ENCODE peak calls at places on chromosomes 7 and 10, in six cellular contexts. V is A549, W is cardiac muscle cell, M is tibial artery, J is heart left ventricle, Z is Panc1. I is an unnamed sample.
A peak's percentile ranks its signal among the peaks of the same experiment; 100 is the strongest.

GRCh38 chr7:1925973-1926907 is 256.2 kb downstream of the ELFN1 start:
- DNase-seq in W (no peak), M (no peak), J (no peak), V (no peak), Z (no peak), I (no peak)

GRCh38 chr10:103854687-103855423 is 521 bp downstream of the SH3PXD2A start:
- DNase-seq in V (peak; percentile 51), M (peak; percentile 75), W (peak; percentile 70), Z (no peak), J (peak; percentile 76), I (no peak)

GRCh38 chr7:1050254-1050906 is 6.0 kb downstream of the GPR146 start:
- DNase-seq in V (no peak), Z (no peak), M (no peak), W (no peak), J (no peak), I (no peak)

GRCh38 chr10:102856758-102857424 is 2.8 kb downstream of the BORCS7 start:
- DNase-seq in W (no peak), V (no peak), M (no peak), J (no peak), Z (no peak), I (no peak)

GRCh38 chr7:27160147-27160545 is 3.7 kb upstream of the HOXA7 start:
- DNase-seq in W (no peak), V (no peak), Z (no peak), J (peak; percentile 24), M (peak; percentile 71), I (no peak)

GRCh38 chr7:92809397-92810241 is 26.8 kb downstream of the CDK6 start:
- DNase-seq in Z (peak; percentile 92), W (peak; percentile 77), V (peak; percentile 74), J (peak; percentile 66), M (peak; percentile 68), I (peak; percentile 69)

GRCh38 chr7:133230591-133231194 is 22.2 kb upstream of the EXOC4 start:
- DNase-seq in J (no peak), Z (peak; percentile 67), W (peak; percentile 66), V (peak; percentile 25), M (no peak), I (no peak)

GRCh38 chr10:33116293-33116697 is 158.3 kb upstream of the ITGB1 start:
- DNase-seq in J (no peak), V (no peak), Z (no peak), W (peak; percentile 70), M (no peak), I (no peak)

GRCh38 chr7:17679427-17679826 is 260.9 kb downstream of the SNX13 start:
- DNase-seq in W (no peak), V (no peak), Z (no peak), J (peak; percentile 42), M (no peak), I (no peak)

GRCh38 chr7:12756841-12757240 is 69.4 kb downstream of the ARL4A start:
- DNase-seq in W (no peak), J (no peak), M (no peak), Z (no peak), V (no peak), I (no peak)

GRCh38 chr10:113625461-113626186 is 38.2 kb downstream of the NRAP start:
- DNase-seq in V (no peak), W (no peak), Z (no peak), M (no peak), J (no peak), I (no peak)

GRCh38 chr10:44995914-44996633 is 4.6 kb upstream of the ZNF22 start:
- DNase-seq in W (peak; percentile 72), V (no peak), M (peak; percentile 94), Z (no peak), J (peak; percentile 76), I (peak; percentile 87)

GRCh38 chr10:125155101-125155500 is 5.3 kb downstream of the CTBP2 start:
- DNase-seq in Z (no peak), W (no peak), V (no peak), M (no peak), J (no peak), I (no peak)

GRCh38 chr10:99859585-99859984 is 77.1 kb downstream of the ABCC2 start:
- DNase-seq in M (no peak), W (peak; percentile 55), V (no peak), J (no peak), Z (no peak), I (no peak)

GRCh38 chr7:34207810-34208209 is 302.5 kb downstream of the BMPER start:
- DNase-seq in Z (no peak), J (no peak), M (no peak), V (no peak), W (no peak), I (no peak)

GRCh38 chr7:5248201-5248885 is 34.4 kb upstream of the SLC29A4 start:
- DNase-seq in V (no peak), W (no peak), Z (no peak), J (peak; percentile 63), M (no peak), I (no peak)

GRCh38 chr10:69407621-69408301 is 9.0 kb downstream of the TACR2 start:
- DNase-seq in V (peak; percentile 58), M (no peak), J (no peak), Z (no peak), W (peak; percentile 54), I (no peak)
- TF ChIP-seq CTCF in V (peak; percentile 64), M (no peak), J (no peak), Z (peak; percentile 62), W (peak; percentile 24), I (no peak)

GRCh38 chr10:22633528-22633927 is 80.8 kb downstream of the PIP4K2A start:
- DNase-seq in Z (no peak), V (no peak), J (no peak), M (no peak), W (no peak), I (no peak)

GRCh38 chr10:22630229-22631174 is 83.9 kb downstream of the PIP4K2A start:
- DNase-seq in W (no peak), J (no peak), V (no peak), Z (no peak), M (no peak), I (no peak)

GRCh38 chr10:22633106-22633505 is 81.3 kb downstream of the PIP4K2A start:
- DNase-seq in Z (no peak), M (no peak), J (no peak), W (no peak), V (no peak), I (no peak)

GRCh38 chr10:22631185-22631584 is 83.2 kb downstream of the PIP4K2A start:
- DNase-seq in V (no peak), M (no peak), Z (no peak), J (no peak), W (no peak), I (no peak)

GRCh38 chr10:22631646-22632278 is 82.6 kb downstream of the PIP4K2A start:
- DNase-seq in V (no peak), M (no peak), Z (no peak), J (no peak), W (no peak), I (no peak)
- H3K4me1 ChIP-seq in V (peaks cover 19% of the 10 kb centered on the region), M (peaks cover 42% of the 10 kb centered on the region), Z (peaks cover 19% of the 10 kb centered on the region), J (peaks cover 13% of the 10 kb centered on the region), W (peaks cover 10% of the 10 kb centered on the region), I (no peaks in the 10 kb centered on the region)

GRCh38 chr7:151076863-151077704 is 3.5 kb downstream of the FASTK start:
- DNase-seq in M (no peak), W (no peak), J (no peak), Z (no peak), V (peak; percentile 70), I (no peak)
- TF ChIP-seq CTCF in M (no peak), W (peak; percentile 33), J (no peak), Z (no peak), V (no peak), I (no peak)

DNA sequence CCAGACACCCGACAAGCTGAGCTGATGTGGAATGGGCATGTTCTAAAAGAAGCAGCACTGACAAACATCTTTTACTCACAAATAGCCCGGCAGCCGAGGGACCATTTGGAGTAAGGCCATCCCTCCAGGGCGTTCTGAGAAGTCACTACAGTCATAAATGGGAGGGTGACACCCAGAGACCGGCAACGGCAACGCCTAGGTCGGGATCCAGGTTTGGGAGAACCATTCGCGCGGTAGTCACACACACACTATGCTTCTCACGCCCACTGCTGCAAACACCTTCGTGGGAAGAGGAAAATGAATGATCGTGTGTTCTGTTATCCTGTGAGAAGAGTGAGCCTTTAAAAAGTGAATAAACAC is 9.8 kb downstream of the TNS3 start:
- DNase-seq in M (no peak), W (no peak), Z (no peak), V (no peak), J (peak; percentile 56), I (no peak)
- H3K4me1 ChIP-seq in M (peaks cover 90% of the 10 kb centered on the region), W (peaks cover 8% of the 10 kb centered on the region), Z (peaks cover 95% of the 10 kb centered on the region), V (peaks cover 99% of the 10 kb centered on the region), J (peaks cover 52% of the 10 kb centered on the region), I (peaks cover 31% of the 10 kb centered on the region)

GRCh38 chr7:117325836-117326235 is 3.0 kb upstream of the WNT2 start:
- DNase-seq in M (no peak), Z (no peak), W (no peak), V (no peak), J (no peak), I (no peak)

GRCh38 chr7:117323585-117323876 is 673 bp upstream of the WNT2 start:
- DNase-seq in J (no peak), Z (no peak), W (no peak), M (no peak), V (no peak), I (no peak)

GRCh38 chr7:117324940-117325339 is 2.1 kb upstream of the WNT2 start:
- DNase-seq in J (no peak), M (no peak), V (no peak), Z (no peak), W (peak; percentile 55), I (no peak)

GRCh38 chr7:117322741-117323584 is at the start of gene WNT2:
- DNase-seq in W (peak; percentile 75), V (no peak), Z (no peak), M (no peak), J (no peak), I (no peak)

DNA sequence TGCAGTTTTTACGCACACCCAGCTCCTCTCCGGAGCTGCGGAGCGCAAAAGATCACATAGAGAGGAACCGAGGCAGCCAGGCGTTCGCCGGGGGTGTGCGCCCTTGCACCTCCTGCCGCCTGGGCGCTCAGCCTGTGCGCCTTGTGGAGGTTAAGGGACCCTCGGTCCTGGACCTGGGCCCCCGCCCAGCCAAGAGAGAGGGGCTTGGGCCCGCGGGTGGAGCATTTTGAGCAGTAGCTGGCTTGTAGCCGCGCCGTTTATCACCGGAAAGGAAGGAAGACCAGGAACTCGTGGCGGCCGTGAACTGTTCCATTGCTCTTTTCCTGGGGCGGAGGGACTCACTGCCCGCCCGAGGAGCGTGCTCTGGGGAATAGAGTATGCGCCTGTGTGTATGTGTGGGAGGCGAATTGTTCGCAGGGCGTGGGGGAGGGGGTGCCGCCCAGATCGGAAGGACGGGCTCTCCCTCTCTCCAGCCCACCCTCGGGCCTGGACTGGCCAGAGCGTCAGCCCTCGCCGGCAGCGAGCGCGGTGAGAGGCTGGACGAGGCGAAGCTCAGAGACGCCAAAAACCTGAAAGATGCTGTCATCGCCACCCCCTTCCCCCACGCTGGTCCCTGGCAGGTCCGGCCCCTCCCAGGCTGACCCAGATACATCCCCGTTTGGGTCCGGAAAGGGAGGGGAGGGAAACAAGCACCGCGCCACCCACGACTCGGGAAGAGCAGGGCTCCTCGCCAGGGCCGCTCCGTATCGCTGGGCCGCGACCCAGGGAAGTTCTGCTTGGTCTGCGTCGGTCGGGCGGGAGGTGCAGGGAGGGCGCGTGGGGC is 1.2 kb upstream of the WNT2 start:
- DNase-seq in Z (no peak), J (peak; percentile 46), W (peak; percentile 88), V (no peak), M (no peak), I (peak; percentile 73)
- TF ChIP-seq CTCF in Z (no peak), J (no peak), W (no peak), V (no peak), M (no peak), I (no peak)

I was measured in ascending aorta.